ENCODE peak calls at places on chromosomes 7 and 10, in eight cellular contexts. P, X, H, A, C, D, O and Q are unnamed samples.

GRCh38 chr10:80274396-80275134 is 14.9 kb downstream of the MAT1A start:
- DNase-seq in X (no peak), A (no peak), D (no peak), P (no peak), H (no peak), C (no peak), O (no peak), Q (no peak)

GRCh38 chr10:101840741-101841453 is 2.7 kb downstream of the KCNIP2 start:
- DNase-seq in C (peak; percentile 89), D (peak; percentile 57), O (peak; percentile 84), H (peak; percentile 87), X (peak; percentile 75), P (peak; percentile 81), A (peak; percentile 46), Q (peak; percentile 85)

GRCh38 chr10:31554556-31554955 is 235.5 kb downstream of the ZEB1 start:
- DNase-seq in H (no peak), C (no peak), X (no peak), O (no peak), P (no peak), A (peak; percentile 46), D (no peak), Q (no peak)

GRCh38 chr10:21402606-21403083 is 122.8 kb downstream of the SKIDA1 start:
- DNase-seq in P (no peak), O (no peak), A (peak; percentile 16), C (no peak), H (no peak), D (no peak), X (peak; percentile 30), Q (no peak)

GRCh38 chr10:71302874-71303568 is 16.0 kb upstream of the SLC29A3 start:
- DNase-seq in O (no peak), H (peak; percentile 18), X (peak; percentile 33), C (peak; percentile 66), A (peak; percentile 68), P (peak; percentile 48), D (peak; percentile 52), Q (no peak)

GRCh38 chr10:28664369-28664740 is 13.0 kb upstream of the BAMBI start:
- DNase-seq in O (no peak), P (no peak), X (no peak), A (no peak), C (no peak), H (no peak), D (no peak), Q (no peak)

GRCh38 chr10:73493781-73494180 is 2.0 kb downstream of the PPP3CB start:
- DNase-seq in P (no peak), X (no peak), D (no peak), C (no peak), O (no peak), H (no peak), A (no peak), Q (no peak)

GRCh38 chr7:131890191-131890590 is 333.8 kb upstream of the PODXL start:
- DNase-seq in D (peak; percentile 34), P (no peak), X (no peak), O (no peak), H (no peak), A (no peak), C (no peak), Q (no peak)